ENCODE peak calls at places on chromosomes 11 and 22, in six cellular contexts. G is GM03348, P is gastrocnemius medialis, A is activated T-cell treated with anti-CD3 and anti-CD28 coated beads for 4 hours, R is fibroblast of the conjunctiva, S is GM23248. F is an unnamed sample.

GRCh38 chr11:113470233-113470632 is 5.0 kb downstream of the DRD2 start:
- DNase-seq in S (no peak), R (no peak), A (no peak), G (no peak), P (no peak), F (no peak)

GRCh38 chr11:88312665-88313064 is 24.9 kb downstream of the CTSC start:
- DNase-seq in S (peak; percentile 21), G (peak; percentile 10), R (no peak), P (no peak), A (no peak), F (no peak)

GRCh38 chr11:9302448-9302847 is 11.9 kb downstream of the TMEM41B start:
- DNase-seq in R (no peak), S (peak; percentile 58), G (peak; percentile 36), P (no peak), A (no peak), F (peak; percentile 5)

GRCh38 chr11:125517116-125517804 is 21.2 kb upstream of the FEZ1 start:
- DNase-seq in A (no peak), G (peak; percentile 59), S (peak; percentile 49), P (no peak), R (peak; percentile 57), F (peak; percentile 31)

GRCh38 chr22:45548991-45549736 is 46.5 kb downstream of the FBLN1 start:
- DNase-seq in A (no peak), R (peak; percentile 86), S (peak; percentile 97), P (peak; percentile 42), G (peak; percentile 93), F (no peak)

GRCh38 chr11:47980907-47981621 is 705 bp downstream of the PTPRJ start:
- DNase-seq in P (no peak), S (peak; percentile 82), A (no peak), R (no peak), G (peak; percentile 84), F (no peak)

GRCh38 chr22:35627267-35628041 is 10.3 kb upstream of the MB start:
- DNase-seq in G (peak; percentile 88), R (peak; percentile 73), S (peak; percentile 89), A (peak; percentile 44), P (no peak), F (peak; percentile 76)

GRCh38 chr11:76642341-76642740 is 28.2 kb downstream of the LRRC32 start:
- DNase-seq in G (no peak), A (peak; percentile 21), S (no peak), R (no peak), P (no peak), F (no peak)

GRCh38 chr11:105738972-105739574 is 129.2 kb downstream of the GRIA4 start:
- DNase-seq in S (no peak), A (no peak), P (no peak), R (no peak), G (no peak), F (no peak)

GRCh38 chr11:75583710-75584658 is 21.9 kb downstream of the SERPINH1 start:
- DNase-seq in R (peak; percentile 63), A (no peak), P (no peak), S (peak; percentile 74), G (peak; percentile 82), F (no peak)

GRCh38 chr22:17734197-17734596 is 40.1 kb downstream of the BID start:
- DNase-seq in G (peak; percentile 46), A (no peak), P (no peak), R (no peak), S (peak; percentile 76), F (peak; percentile 31)

GRCh38 chr11:86738615-86739014 is 61.7 kb upstream of the PRSS23 start:
- DNase-seq in P (no peak), S (no peak), R (no peak), G (no peak), A (no peak), F (no peak)

GRCh38 chr11:91978747-91979146 is 245.9 kb upstream of the FAT3 start:
- DNase-seq in S (peak; percentile 23), G (peak; percentile 12), A (no peak), R (no peak), P (no peak), F (peak; percentile 12)

GRCh38 chr22:37431811-37432707 is 4.8 kb upstream of the ELFN2 start:
- DNase-seq in A (no peak), G (peak; percentile 93), S (peak; percentile 95), P (no peak), R (peak; percentile 89), F (peak; percentile 97)

GRCh38 chr22:46936378-46936916 is 174.0 kb downstream of the TBC1D22A start:
- DNase-seq in S (peak; percentile 26), G (no peak), P (no peak), A (no peak), R (no peak), F (no peak)

GRCh38 chr11:131977854-131978253 is 607.4 kb downstream of the NTM start:
- DNase-seq in P (no peak), A (no peak), G (peak; percentile 77), R (no peak), S (peak; percentile 67), F (peak; percentile 31)

GRCh38 chr22:28034760-28035401 is 115.8 kb upstream of the PITPNB start:
- DNase-seq in R (peak; percentile 20), P (peak; percentile 97), S (peak; percentile 62), A (no peak), G (no peak), F (no peak)

GRCh38 chr22:18024276-18024939 is at the start of gene MICAL3:
- DNase-seq in A (peak; percentile 48), S (peak; percentile 92), R (no peak), G (peak; percentile 92), P (peak; percentile 35), F (no peak)

GRCh38 chr11:1036303-1036923 is at the start of gene MUC6:
- DNase-seq in R (no peak), S (no peak), A (no peak), G (no peak), P (no peak), F (no peak)

GRCh38 chr11:14414470-14415461 is 55.8 kb upstream of the RRAS2 start:
- DNase-seq in G (no peak), A (peak; percentile 64), S (peak; percentile 49), R (no peak), P (no peak), F (no peak)

GRCh38 chr11:115613986-115614625 is 109.9 kb upstream of the CADM1 start:
- DNase-seq in P (no peak), R (peak; percentile 9), S (peak; percentile 58), G (no peak), A (no peak), F (no peak)

GRCh38 chr11:2933376-2934056 is 4.3 kb upstream of the PHLDA2 start:
- DNase-seq in A (no peak), G (peak; percentile 88), P (peak; percentile 39), R (peak; percentile 65), S (peak; percentile 97), F (no peak)

GRCh38 chr11:1226981-1227550 is 4.2 kb downstream of the MUC5B start:
- DNase-seq in G (no peak), S (peak; percentile 47), P (no peak), R (no peak), A (no peak), F (no peak)

GRCh38 chr11:65021003-65021402 is 6.2 kb upstream of the SNX15 start:
- DNase-seq in P (no peak), G (no peak), S (no peak), A (no peak), R (no peak), F (no peak)

GRCh38 chr11:64745219-64745522 is 1.2 kb upstream of the RASGRP2 start:
- DNase-seq in A (peak; percentile 35), G (no peak), P (peak; percentile 54), R (no peak), S (no peak), F (no peak)

GRCh38 chr11:120001161-120002135 is 136.5 kb downstream of the TRIM29 start:
- DNase-seq in R (no peak), A (no peak), G (no peak), S (no peak), P (no peak), F (no peak)

GRCh38 chr22:38046070-38046748 is 11.0 kb upstream of the PICK1 start:
- DNase-seq in A (no peak), R (no peak), P (no peak), S (no peak), G (no peak), F (no peak)

GRCh38 chr22:47333625-47334024 is 571.2 kb downstream of the TBC1D22A start:
- DNase-seq in R (peak; percentile 54), P (no peak), S (peak; percentile 14), G (no peak), A (no peak), F (no peak)

GRCh38 chr11:45593992-45594391 is 71.4 kb downstream of the CHST1 start:
- DNase-seq in G (no peak), P (no peak), A (no peak), S (no peak), R (no peak), F (no peak)

GRCh38 chr22:22161924-22162851 is 82.4 kb upstream of the VPREB1 start:
- DNase-seq in P (no peak), G (no peak), A (no peak), R (no peak), S (no peak), F (no peak)

GRCh38 chr22:24424001-24424900 is 3.1 kb upstream of the ADORA2A start:
- DNase-seq in G (no peak), S (peak; percentile 50), A (peak; percentile 31), R (no peak), P (no peak), F (no peak)

GRCh38 chr11:62157603-62158002 is 32.4 kb upstream of the SCGB1D1 start:
- DNase-seq in G (no peak), R (no peak), A (no peak), S (no peak), P (no peak), F (no peak)

GRCh38 chr22:19832476-19833108 is 22.1 kb downstream of the GNB1L start:
- DNase-seq in S (no peak), G (peak; percentile 25), A (no peak), R (no peak), P (no peak), F (no peak)

F was measured in AG04449.